ENCODE peak calls at places on chromosomes 12 and 14, in four cellular contexts. X, W, S and H are unnamed samples. For H3K9me3, the result is how much of the 10 kb centered on the place peaks cover.

GRCh38 chr12:31558521-31558920 is 32.4 kb downstream of the DENND5B start:
- DNase-seq in X (no peak), W (peak), S (no peak), H (no peak)

GRCh38 chr14:64889352-64889751 is 9.6 kb upstream of the SPTB start:
- DNase-seq in X (no peak), W (peak), S (no peak), H (no peak)

GRCh38 chr14:63991833-63992232 is 139.0 kb downstream of the SYNE2 start:
- DNase-seq in X (no peak), W (no peak), S (no peak), H (no peak)

GRCh38 chr14:96246535-96246839 is 9.5 kb upstream of the BDKRB1 start:
- DNase-seq in X (no peak), W (peak), S (no peak), H (peak)

GRCh38 chr12:124567035-124567672 is at the start of gene NCOR2:
- DNase-seq in X (no peak), W (no peak), S (no peak), H (no peak)

GRCh38 chr14:101215266-101215665 is 311.7 kb upstream of the RTL1 start:
- DNase-seq in X (no peak), W (no peak), S (no peak), H (no peak)

GRCh38 chr12:92136883-92137582 is 8.6 kb downstream of the BTG1 start:
- DNase-seq in X (no peak), W (peak), S (no peak), H (no peak)

GRCh38 chr14:45150386-45150890 is 14.7 kb downstream of the FANCM start:
- DNase-seq in X (no peak), W (no peak), S (no peak), H (no peak)

GRCh38 chr12:49783917-49784676 is 42.7 kb downstream of the TMBIM6 start:
- DNase-seq in X (no peak), W (peak), S (no peak), H (no peak)

GRCh38 chr14:75631453-75631831 is 29.2 kb downstream of the ERG28 start:
- DNase-seq in X (no peak), W (no peak), S (no peak), H (no peak)

GRCh38 chr12:127559349-127560040 is 707.5 kb upstream of the TMEM132C start:
- DNase-seq in X (peak), W (peak), S (no peak), H (peak)

GRCh38 chr12:50234347-50234746 is 49.0 kb downstream of the LIMA1 start:
- DNase-seq in X (peak), W (no peak), S (no peak), H (no peak)

GRCh38 chr12:25436206-25436912 is 116.7 kb downstream of the LMNTD1 start:
- DNase-seq in X (peak), W (peak), S (no peak), H (no peak)

DNA sequence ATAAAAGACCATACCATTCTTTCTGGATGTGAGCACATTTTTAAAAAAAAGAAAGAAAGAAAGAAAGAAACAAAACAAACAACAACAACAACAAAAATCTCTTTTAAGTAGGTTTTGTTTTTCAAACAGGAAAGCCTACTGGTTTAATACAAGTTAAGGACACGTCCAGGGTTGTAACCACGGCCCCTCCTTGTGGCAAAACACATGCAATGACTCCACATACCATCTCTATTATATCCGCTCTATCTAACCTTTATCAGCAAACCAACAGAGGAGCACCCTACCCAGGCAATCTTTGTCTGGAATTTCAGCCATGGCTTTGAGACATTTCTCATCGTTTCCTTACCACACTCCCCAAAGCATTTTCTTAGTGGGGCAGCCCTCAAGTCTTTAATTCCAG is 360.5 kb upstream of the TMPO start:
- DNase-seq in X (no peak), W (no peak), S (no peak), H (no peak)
- TF ChIP-seq CTCF in X (no peak), W (no peak), S (peak), H (no peak)

DNA sequence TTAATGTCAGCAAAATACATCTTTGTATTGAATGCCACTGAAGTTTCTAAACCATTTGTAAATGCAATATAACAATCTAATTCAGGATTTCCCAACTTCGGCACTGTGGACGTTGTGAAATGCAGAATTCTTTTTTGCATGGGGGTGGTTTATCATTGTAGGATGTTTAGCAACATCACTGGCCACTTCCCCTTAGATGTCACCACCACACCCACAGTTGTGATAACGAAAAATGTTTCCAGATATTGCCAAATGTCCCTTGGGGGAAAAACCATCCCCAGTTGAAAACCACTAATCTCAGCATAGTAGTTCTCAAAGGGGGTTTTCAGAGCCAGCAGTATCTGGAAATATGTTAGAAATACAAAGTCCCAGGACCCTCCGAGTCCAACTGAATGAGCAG is 203.3 kb downstream of the NAV3 start:
- DNase-seq in X (no peak), W (peak), S (no peak), H (no peak)
- H3K4me3 ChIP-seq in X (no peak), W (no peak), S (no peak), H (no peak)

DNA sequence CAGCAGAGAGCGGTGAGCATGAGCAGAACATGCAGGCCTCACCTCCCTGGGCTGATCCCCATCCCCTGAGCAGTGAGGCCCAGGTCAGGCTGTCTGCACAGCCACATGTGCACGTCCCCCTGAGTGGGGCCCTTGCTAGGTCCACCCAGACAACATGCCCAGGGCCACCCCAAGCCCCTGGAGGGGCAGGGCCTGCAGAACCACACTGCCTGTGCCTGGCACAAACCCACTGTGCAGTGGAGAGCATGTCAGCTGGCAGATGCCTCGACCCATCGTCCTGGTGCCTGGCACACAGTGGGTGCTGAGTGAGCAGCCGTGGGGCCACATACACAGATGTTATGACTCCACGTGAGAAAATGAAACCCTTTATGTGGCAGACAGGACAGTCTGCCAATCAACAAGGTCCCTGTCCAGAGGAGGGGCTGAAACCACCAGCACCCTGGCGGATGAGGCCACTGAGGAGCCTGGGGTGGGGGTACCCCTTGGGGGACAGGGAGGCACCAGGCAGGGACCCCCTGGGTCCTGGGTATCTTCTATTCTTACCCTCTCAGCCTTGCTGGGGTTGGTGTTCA is 8.3 kb downstream of the ANHX start:
- DNase-seq in X (no peak), W (no peak), S (no peak), H (no peak)
- H3K9me3 ChIP-seq in X (under half), W (half or more), S (under half), H (under half)

GRCh38 chr14:105456736-105457703 is 17.6 kb upstream of the CRIP2 start:
- DNase-seq in X (no peak), W (no peak), S (no peak), H (no peak)
- TF ChIP-seq CTCF in X (no peak), W (no peak), S (no peak), H (no peak)

DNA sequence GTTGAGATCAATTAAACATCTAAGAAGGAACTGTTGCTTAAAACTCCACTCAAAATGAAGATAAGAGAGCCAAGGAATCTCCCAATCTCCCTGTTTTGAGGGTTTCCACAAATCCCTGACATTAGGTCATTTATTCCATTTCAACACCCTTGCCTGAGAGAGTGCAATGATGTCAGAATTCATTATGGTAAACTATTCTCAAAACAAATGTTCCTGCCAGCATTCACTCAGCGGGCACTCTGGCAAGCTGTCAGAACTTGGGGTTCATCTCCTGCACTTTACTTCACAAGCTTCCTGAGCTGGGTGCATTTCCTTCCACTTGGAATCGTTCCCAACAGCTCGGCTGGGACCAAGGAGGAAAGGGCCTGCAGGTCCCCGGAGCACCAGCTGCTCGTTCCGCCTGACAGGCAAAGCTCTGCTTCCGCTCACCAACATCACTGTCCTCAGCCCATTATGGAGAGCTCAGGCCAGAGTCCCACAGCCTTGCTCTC is 117.8 kb downstream of the TTC7B start:
- DNase-seq in X (no peak), W (peak), S (no peak), H (no peak)
- H3K4me3 ChIP-seq in X (no peak), W (no peak), S (no peak), H (no peak)

GRCh38 chr14:43247877-43248276 is 1259.2 kb downstream of the FSCB start:
- DNase-seq in X (no peak), W (no peak), S (no peak), H (no peak)

GRCh38 chr14:43243168-43243567 is 1263.9 kb downstream of the FSCB start:
- DNase-seq in X (no peak), W (no peak), S (no peak), H (no peak)

GRCh38 chr14:43244142-43244625 is 1262.9 kb downstream of the FSCB start:
- DNase-seq in X (no peak), W (no peak), S (no peak), H (no peak)
- H3K9me3 ChIP-seq in X (under half), W (under half), S (under half), H (under half)